ENCODE peak calls at places on chromosomes 16 and 17, in four cellular contexts. One of them, this sample, is unnamed.

GRCh38 chr16:11510178-11510973 is 76.3 kb downstream of the LITAF start:
- DNase-seq in cardiac fibroblast: no peak
- DNase-seq in uterus: no peak
- DNase-seq in activated CD4-positive, alpha-beta T cell treated with anti-CD3 and anti-CD28 coated beads, Interleukin-2, amount 10 ng/mL, durations not matched to agents 7 days and 5 days: no peak
- DNase-seq in this sample: no peak

GRCh38 chr17:9009737-9010136 is 11.6 kb upstream of the NTN1 start:
- DNase-seq in cardiac fibroblast: no peak
- DNase-seq in uterus: no peak
- DNase-seq in activated CD4-positive, alpha-beta T cell treated with anti-CD3 and anti-CD28 coated beads, Interleukin-2, amount 10 ng/mL, durations not matched to agents 7 days and 5 days: no peak
- DNase-seq in this sample: no peak

GRCh38 chr17:79795795-79796569 is 895 bp downstream of the CBX8 start:
- DNase-seq in cardiac fibroblast: no peak
- DNase-seq in uterus: no peak
- DNase-seq in activated CD4-positive, alpha-beta T cell treated with anti-CD3 and anti-CD28 coated beads, Interleukin-2, amount 10 ng/mL, durations not matched to agents 7 days and 5 days: no peak
- DNase-seq in this sample: no peak

GRCh38 chr17:57940653-57941329 is 14.4 kb downstream of the CUEDC1 start:
- DNase-seq in cardiac fibroblast: no peak
- DNase-seq in uterus: peak; percentile 62
- DNase-seq in activated CD4-positive, alpha-beta T cell treated with anti-CD3 and anti-CD28 coated beads, Interleukin-2, amount 10 ng/mL, durations not matched to agents 7 days and 5 days: no peak
- DNase-seq in this sample: no peak

GRCh38 chr17:82489117-82489516 is 30.4 kb upstream of the FOXK2 start:
- DNase-seq in cardiac fibroblast: peak; percentile 46
- DNase-seq in uterus: no peak
- DNase-seq in activated CD4-positive, alpha-beta T cell treated with anti-CD3 and anti-CD28 coated beads, Interleukin-2, amount 10 ng/mL, durations not matched to agents 7 days and 5 days: no peak
- DNase-seq in this sample: peak; percentile 97

GRCh38 chr16:1014221-1014620 is 32.7 kb downstream of the SOX8 start:
- DNase-seq in cardiac fibroblast: no peak
- DNase-seq in uterus: no peak
- DNase-seq in activated CD4-positive, alpha-beta T cell treated with anti-CD3 and anti-CD28 coated beads, Interleukin-2, amount 10 ng/mL, durations not matched to agents 7 days and 5 days: no peak
- DNase-seq in this sample: no peak

GRCh38 chr17:45013021-45013997 is 38.1 kb downstream of the DCAKD start:
- DNase-seq in cardiac fibroblast: no peak
- DNase-seq in uterus: no peak
- DNase-seq in activated CD4-positive, alpha-beta T cell treated with anti-CD3 and anti-CD28 coated beads, Interleukin-2, amount 10 ng/mL, durations not matched to agents 7 days and 5 days: no peak
- DNase-seq in this sample: no peak

GRCh38 chr16:48971571-48972071 is 310.0 kb downstream of the CBLN1 start:
- DNase-seq in cardiac fibroblast: no peak
- DNase-seq in uterus: peak; percentile 58
- DNase-seq in activated CD4-positive, alpha-beta T cell treated with anti-CD3 and anti-CD28 coated beads, Interleukin-2, amount 10 ng/mL, durations not matched to agents 7 days and 5 days: no peak
- DNase-seq in this sample: no peak

GRCh38 chr16:88772871-88773811 is 11.9 kb downstream of the PIEZO1 start:
- DNase-seq in cardiac fibroblast: peak; percentile 84
- DNase-seq in uterus: no peak
- DNase-seq in activated CD4-positive, alpha-beta T cell treated with anti-CD3 and anti-CD28 coated beads, Interleukin-2, amount 10 ng/mL, durations not matched to agents 7 days and 5 days: no peak
- DNase-seq in this sample: peak; percentile 66

GRCh38 chr16:87318158-87318644 is 1.0 kb upstream of the C16orf95 start:
- DNase-seq in cardiac fibroblast: no peak
- DNase-seq in uterus: no peak
- DNase-seq in activated CD4-positive, alpha-beta T cell treated with anti-CD3 and anti-CD28 coated beads, Interleukin-2, amount 10 ng/mL, durations not matched to agents 7 days and 5 days: no peak
- DNase-seq in this sample: no peak

GRCh38 chr17:80109713-80110446 is 8.5 kb downstream of the GAA start:
- DNase-seq in cardiac fibroblast: no peak
- DNase-seq in uterus: no peak
- DNase-seq in activated CD4-positive, alpha-beta T cell treated with anti-CD3 and anti-CD28 coated beads, Interleukin-2, amount 10 ng/mL, durations not matched to agents 7 days and 5 days: no peak
- DNase-seq in this sample: no peak

This sample was measured in tibial artery.